ENCODE peak calls at places on chromosome 18, in five cellular contexts. K, Y, D, J and Q are unnamed samples.

GRCh38 chr18:13872932-13873331 is 42.4 kb downstream of the MC2R start:
- DNase-seq in K (no peak), Y (no peak), D (no peak), J (no peak), Q (no peak)

GRCh38 chr18:77119101-77119850 is 13.3 kb downstream of the MBP start:
- DNase-seq in K (no peak), Y (no peak), D (no peak), J (peak), Q (no peak)

GRCh38 chr18:47847635-47848034 is 82.8 kb downstream of the SMAD2 start:
- DNase-seq in K (no peak), Y (no peak), D (no peak), J (no peak), Q (no peak)

GRCh38 chr18:23857756-23858155 is 156.8 kb upstream of the TTC39C start:
- DNase-seq in K (peak), Y (no peak), D (no peak), J (no peak), Q (peak)

GRCh38 chr18:24027156-24027555 is 12.6 kb downstream of the TTC39C start:
- DNase-seq in K (peak), Y (peak), D (no peak), J (no peak), Q (peak)

GRCh38 chr18:10475633-10476388 is 21.4 kb downstream of the APCDD1 start:
- DNase-seq in K (no peak), Y (no peak), D (no peak), J (no peak), Q (no peak)

GRCh38 chr18:923144-923543 is 18.5 kb downstream of the ADCYAP1 start:
- DNase-seq in K (no peak), Y (no peak), D (no peak), J (no peak), Q (no peak)

GRCh38 chr18:79912409-79912991 is 39.0 kb downstream of the SLC66A2 start:
- DNase-seq in K (no peak), Y (no peak), D (no peak), J (peak), Q (no peak)

GRCh38 chr18:45782662-45783061 is 42.8 kb upstream of the SIGLEC15 start:
- DNase-seq in K (no peak), Y (no peak), D (no peak), J (no peak), Q (no peak)

GRCh38 chr18:22434973-22435608 is 17.4 kb upstream of the CTAGE1 start:
- DNase-seq in K (peak), Y (no peak), D (no peak), J (no peak), Q (peak)

DNA sequence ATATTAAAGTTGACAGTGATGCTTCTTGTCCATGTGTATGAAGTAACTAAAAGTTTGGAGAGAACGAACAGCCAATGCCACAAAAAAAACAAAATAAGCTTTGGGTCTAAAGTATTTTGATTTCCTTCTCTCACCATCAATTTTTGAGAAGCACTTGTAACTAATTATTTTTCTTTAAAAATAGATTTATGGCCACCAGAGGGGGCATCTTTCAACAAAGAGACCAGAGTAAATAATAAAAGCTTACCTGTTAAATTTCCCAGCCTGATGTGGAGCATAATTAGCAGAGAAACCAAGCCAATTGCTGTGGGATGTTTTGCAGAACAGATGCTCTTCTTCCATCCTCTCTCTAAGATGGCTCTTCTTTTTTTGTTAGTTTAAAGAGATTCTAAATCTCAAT is 29.0 kb downstream of the LINC00305 start:
- DNase-seq in K (no peak), Y (no peak), D (no peak), J (no peak), Q (no peak)
- TF ChIP-seq CTCF in K (peak), Y (no peak), D (no peak), J (no peak), Q (no peak)

GRCh38 chr18:50298443-50299284 is 11.2 kb upstream of the CXXC1 start:
- DNase-seq in K (no peak), Y (no peak), D (no peak), J (no peak), Q (no peak)
- TF ChIP-seq CTCF in K (no peak), Y (no peak), D (no peak), J (no peak), Q (no peak)

GRCh38 chr18:74654637-74655036 is 57.0 kb downstream of the ZNF407 start:
- DNase-seq in K (no peak), Y (no peak), D (no peak), J (no peak), Q (no peak)
- TF ChIP-seq CTCF in K (peak), Y (no peak), D (no peak), J (no peak), Q (no peak)

GRCh38 chr18:58044370-58045264 is 591 bp downstream of the NEDD4L start:
- DNase-seq in K (peak), Y (peak), D (no peak), J (peak), Q (peak)
- TF ChIP-seq CTCF in K (no peak), Y (no peak), D (no peak), J (no peak), Q (peak)

DNA sequence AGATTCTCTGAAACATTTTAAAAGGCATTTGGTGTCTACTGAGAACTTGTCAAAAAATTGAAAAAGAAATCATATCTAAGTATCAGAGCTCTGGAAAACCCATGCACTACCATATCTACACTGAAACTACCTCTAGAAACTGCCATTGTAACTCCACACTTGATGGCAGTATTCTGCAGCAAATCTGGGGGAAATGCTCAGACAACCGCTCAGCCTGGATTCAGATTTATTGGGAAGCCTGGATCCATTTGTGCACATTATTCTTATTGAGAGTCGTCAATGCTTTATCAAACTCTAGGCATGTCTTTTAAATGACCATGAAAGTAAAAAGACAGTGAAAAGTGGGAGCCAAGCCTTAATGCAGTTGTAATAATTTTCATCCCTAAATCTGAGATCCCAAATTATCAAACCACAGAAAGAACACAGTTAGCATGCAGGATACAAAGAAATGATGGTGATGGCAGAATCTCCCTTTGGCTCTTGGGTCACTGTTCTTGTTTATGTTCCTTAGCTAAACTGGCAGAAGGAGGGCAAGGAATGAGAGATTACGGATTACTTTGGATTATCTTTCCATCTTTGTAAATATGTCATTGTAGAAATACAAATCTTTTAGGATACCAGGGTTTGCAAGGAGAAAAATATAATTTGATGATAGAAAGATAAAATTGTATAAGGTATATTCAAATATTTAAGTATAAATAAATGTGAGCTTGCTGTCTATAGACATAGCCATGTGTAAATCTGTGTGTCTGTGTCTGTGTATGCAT is 512.1 kb upstream of the SYT4 start:
- DNase-seq in K (no peak), Y (peak), D (no peak), J (no peak), Q (no peak)
- TF ChIP-seq CTCF in K (no peak), Y (peak), D (peak), J (no peak), Q (peak)

DNA sequence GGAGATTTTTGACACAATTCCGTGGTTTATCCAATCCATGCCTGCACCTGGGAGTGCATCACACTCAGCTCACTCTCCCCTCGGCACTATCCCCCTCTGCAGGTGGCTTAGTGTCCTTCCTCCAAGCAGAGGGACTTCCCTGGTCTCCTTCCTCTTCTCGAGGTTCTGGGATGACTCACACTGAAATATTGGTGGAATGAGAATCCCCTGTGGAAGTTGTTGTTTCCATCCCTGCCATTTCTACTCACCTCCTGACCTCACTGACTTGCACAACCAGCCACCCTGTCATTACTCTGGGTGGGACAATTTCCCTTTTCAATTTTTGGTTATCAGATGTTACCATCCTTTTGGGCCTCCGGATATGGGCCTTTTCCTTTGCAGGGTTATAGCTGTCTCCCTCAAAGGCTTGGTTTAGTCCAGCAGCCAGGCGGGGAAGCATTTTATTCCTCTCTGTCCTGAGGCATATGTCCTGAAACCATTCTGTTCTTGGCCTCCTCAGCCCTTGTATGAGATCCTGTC is 59.9 kb downstream of the PTPRM start:
- DNase-seq in K (peak), Y (peak), D (no peak), J (no peak), Q (peak)
- TF ChIP-seq CTCF in K (no peak), Y (no peak), D (peak), J (no peak), Q (peak)